ENCODE peak calls at places on chromosomes 12 and 14, in eight cellular contexts. D, S, U, W, K, Q, O and J are unnamed samples.

GRCh38 chr14:89899917-89900680 is 54.4 kb downstream of the EFCAB11 start:
- DNase-seq in U (no peak), D (peak), K (no peak), O (peak), S (no peak), Q (peak), W (peak), J (no peak)

GRCh38 chr14:53470351-53471043 is 317.4 kb upstream of the DDHD1 start:
- DNase-seq in W (no peak), Q (no peak), U (no peak), K (peak), S (no peak), D (peak), O (peak), J (peak)

GRCh38 chr12:104183443-104183842 is 32.1 kb upstream of the TXNRD1 start:
- DNase-seq in Q (no peak), O (no peak), S (no peak), D (no peak), U (no peak), K (no peak), W (no peak), J (no peak)

GRCh38 chr12:85301054-85301453 is 21.0 kb downstream of the ALX1 start:
- DNase-seq in S (no peak), D (peak), K (no peak), Q (no peak), U (no peak), W (no peak), O (no peak), J (no peak)

GRCh38 chr14:34750670-34751069 is 36.3 kb upstream of the CFL2 start:
- DNase-seq in K (no peak), S (no peak), W (no peak), D (peak), Q (no peak), O (peak), U (no peak), J (no peak)

GRCh38 chr14:100761481-100761880 is 34.8 kb downstream of the DLK1 start:
- DNase-seq in W (no peak), U (no peak), O (peak), K (no peak), Q (peak), S (no peak), D (peak), J (no peak)

GRCh38 chr12:23686095-23686494 is 263.4 kb downstream of the SOX5 start:
- DNase-seq in U (no peak), O (no peak), K (no peak), S (no peak), Q (no peak), W (no peak), D (peak), J (no peak)

GRCh38 chr12:107435072-107435471 is 250.5 kb upstream of the PWP1 start:
- DNase-seq in U (no peak), O (no peak), S (no peak), Q (no peak), W (no peak), K (no peak), D (no peak), J (no peak)

GRCh38 chr14:88804035-88804434 is 11.3 kb upstream of the EML5 start:
- DNase-seq in D (peak), U (peak), Q (no peak), O (no peak), W (no peak), K (no peak), S (no peak), J (no peak)

GRCh38 chr14:102516531-102517411 is 7.2 kb upstream of the ANKRD9 start:
- DNase-seq in S (peak), D (peak), Q (no peak), W (peak), O (no peak), K (peak), U (peak), J (no peak)

GRCh38 chr12:12872139-12872933 is 19.0 kb upstream of the GPRC5A start:
- DNase-seq in S (peak), O (peak), K (no peak), U (peak), Q (peak), W (no peak), D (peak), J (no peak)

GRCh38 chr12:92927055-92927435 is 2.0 kb downstream of the EEA1 start:
- DNase-seq in O (peak), D (peak), S (no peak), K (peak), W (peak), Q (no peak), U (peak), J (no peak)

GRCh38 chr14:92644166-92644565 is 104.3 kb downstream of the LGMN start:
- DNase-seq in O (peak), U (peak), S (no peak), Q (peak), W (no peak), K (no peak), D (peak), J (no peak)

GRCh38 chr12:7093486-7093885 is 1.2 kb upstream of the C1R start:
- DNase-seq in O (no peak), D (no peak), S (no peak), Q (no peak), K (no peak), U (no peak), W (no peak), J (no peak)

GRCh38 chr14:70754989-70755388 is 54.3 kb downstream of the MAP3K9 start:
- DNase-seq in U (peak), S (no peak), D (peak), Q (peak), O (peak), W (no peak), K (no peak), J (no peak)

GRCh38 chr12:69241444-69242092 is 2.2 kb downstream of the CPSF6 start:
- DNase-seq in W (no peak), Q (no peak), K (no peak), O (peak), D (no peak), S (no peak), U (no peak), J (no peak)

GRCh38 chr12:76637807-76638206 is 78.2 kb upstream of the OSBPL8 start:
- DNase-seq in U (peak), K (no peak), O (peak), S (no peak), W (no peak), Q (no peak), D (peak), J (no peak)

GRCh38 chr12:49825971-49826421 is 2.2 kb downstream of the NCKAP5L start:
- DNase-seq in Q (no peak), U (no peak), W (no peak), S (no peak), O (peak), D (peak), K (no peak), J (no peak)

GRCh38 chr12:51238037-51238509 is 553 bp upstream of the DAZAP2 start:
- DNase-seq in U (no peak), K (no peak), W (peak), O (no peak), D (peak), Q (no peak), S (no peak), J (no peak)

DNA sequence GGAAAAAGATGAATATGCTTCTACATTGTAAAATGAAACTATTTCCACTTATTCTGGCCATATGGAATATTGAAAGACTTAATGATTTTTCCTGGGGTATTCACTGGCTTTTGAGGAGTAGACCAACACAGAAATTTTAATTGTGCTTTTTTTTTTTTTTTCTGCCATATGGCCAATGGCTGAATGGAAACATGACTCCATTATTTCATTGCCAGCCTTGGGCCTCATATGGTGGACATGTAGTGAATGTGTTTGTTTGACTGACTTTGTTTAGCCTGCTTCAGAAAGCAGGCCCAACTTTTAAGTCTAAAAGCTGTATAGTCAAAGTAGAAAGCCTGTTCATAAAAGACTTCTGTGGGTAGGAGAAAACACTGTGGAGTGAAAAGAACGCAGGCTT is 2.4 kb downstream of the GNG2 start:
- DNase-seq in W (no peak), Q (no peak), U (no peak), D (no peak), K (no peak), S (no peak), O (no peak), J (no peak)
- H3K4me3 ChIP-seq in W (peak), Q (no peak), U (no peak), D (no peak), K (peak), S (no peak), O (no peak), J (peak)

GRCh38 chr14:99729991-99730875 is 46.1 kb downstream of the CYP46A1 start:
- DNase-seq in O (peak), Q (no peak), S (peak), U (no peak), K (peak), D (peak), W (peak), J (peak)
- H3K4me3 ChIP-seq in O (peak), Q (peak), S (no peak), U (no peak), K (peak), D (no peak), W (peak), J (peak)

GRCh38 chr12:46777587-46777986 is 48.2 kb downstream of the SLC38A4 start:
- DNase-seq in K (no peak), D (peak), S (no peak), U (no peak), O (no peak), Q (no peak), W (no peak), J (no peak)

GRCh38 chr12:46783881-46784280 is 41.9 kb downstream of the SLC38A4 start:
- DNase-seq in Q (no peak), S (no peak), O (no peak), U (no peak), D (no peak), K (no peak), W (no peak), J (no peak)

GRCh38 chr12:46775796-46776195 is 50.0 kb downstream of the SLC38A4 start:
- DNase-seq in D (no peak), W (no peak), Q (no peak), S (no peak), O (no peak), U (no peak), K (no peak), J (no peak)

GRCh38 chr12:46778415-46778814 is 47.4 kb downstream of the SLC38A4 start:
- DNase-seq in O (no peak), Q (no peak), D (no peak), W (no peak), U (no peak), K (peak), S (no peak), J (no peak)

GRCh38 chr12:46779879-46780278 is 45.9 kb downstream of the SLC38A4 start:
- DNase-seq in W (no peak), K (no peak), Q (no peak), S (no peak), U (no peak), D (no peak), O (no peak), J (no peak)
- H3K4me3 ChIP-seq in W (no peak), K (no peak), Q (no peak), S (no peak), U (no peak), D (no peak), O (no peak), J (no peak)

GRCh38 chr14:99608591-99608990 is 4.6 kb upstream of the CCDC85C start:
- DNase-seq in O (no peak), U (no peak), Q (no peak), D (no peak), K (no peak), S (no peak), W (no peak), J (no peak)
- H3K4me3 ChIP-seq in O (no peak), U (no peak), Q (no peak), D (no peak), K (no peak), S (no peak), W (no peak), J (no peak)

DNA sequence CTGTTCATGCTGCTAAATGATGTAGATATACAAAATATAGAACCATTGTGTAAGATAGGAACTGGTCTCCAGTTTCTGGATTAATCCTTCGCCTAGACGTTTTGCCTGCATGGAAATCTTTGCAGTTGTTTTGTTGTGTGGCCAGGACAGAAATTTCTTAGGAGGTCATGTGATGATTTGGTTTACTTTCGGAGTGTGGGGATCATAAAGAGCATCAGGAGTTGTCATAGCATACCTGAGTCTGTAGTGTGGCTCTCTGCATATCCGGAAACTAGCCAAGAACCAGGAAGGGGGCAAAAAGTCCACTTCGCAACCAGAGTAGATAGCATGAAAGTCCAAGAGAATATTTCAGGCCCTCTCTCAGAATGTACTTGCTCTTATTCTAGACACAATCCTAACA is 3.1 kb downstream of the SAMD4A start:
- DNase-seq in W (no peak), D (no peak), U (no peak), K (no peak), O (no peak), S (no peak), Q (no peak), J (no peak)
- H3K4me3 ChIP-seq in W (peak), D (no peak), U (peak), K (peak), O (no peak), S (no peak), Q (no peak), J (peak)

GRCh38 chr12:47899466-47899865 is 5.3 kb downstream of the VDR start:
- DNase-seq in D (no peak), U (no peak), O (no peak), W (no peak), S (peak), Q (no peak), K (no peak), J (no peak)
- H3K4me3 ChIP-seq in D (no peak), U (no peak), O (no peak), W (no peak), S (no peak), Q (no peak), K (no peak), J (no peak)

DNA sequence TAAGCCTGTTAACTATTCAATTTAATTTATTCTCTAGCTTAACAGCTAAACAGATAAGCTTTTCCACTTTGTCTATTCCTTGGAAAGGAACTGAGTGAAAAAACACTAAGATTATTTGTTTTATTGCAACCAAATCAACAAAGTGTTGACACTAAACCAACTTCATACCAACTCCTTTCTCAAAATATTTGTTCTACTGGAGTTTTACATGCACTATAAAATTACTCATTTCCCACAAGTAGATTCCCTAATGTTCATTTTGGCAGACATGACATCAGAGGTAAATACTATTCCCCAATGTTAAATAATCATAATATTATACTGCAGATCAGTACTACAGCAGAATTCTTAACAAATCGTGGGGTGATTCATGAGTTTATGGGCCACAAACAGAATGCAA is 231.4 kb downstream of the TTC6 start:
- DNase-seq in K (no peak), Q (no peak), U (no peak), O (no peak), S (no peak), D (no peak), W (no peak), J (no peak)
- H3K4me3 ChIP-seq in K (no peak), Q (no peak), U (no peak), O (no peak), S (no peak), D (no peak), W (no peak), J (no peak)